ENCODE peak calls at places on chromosomes 12 and 14, in nine cellular contexts. One of them, this sample, is unnamed.

GRCh38 chr12:46371718-46372130 is 849 bp downstream of the SLC38A2 start:
- DNase-seq in naive thymus-derived CD4-positive, alpha-beta T cell: no peak
- DNase-seq in stimulated activated CD8-positive, alpha-beta memory T cell treated with anti-CD3 and anti-CD28 coated beads, Interleukin-7, amount 100 ng/mL, for 4 hours: no peak
- DNase-seq in astrocyte of the spinal cord: peak
- DNase-seq in RWPE1: peak
- DNase-seq in neuronal stem cell: no peak
- DNase-seq in Caki2: peak
- DNase-seq in heart left ventricle: peak
- DNase-seq in hippocampal formation: peak
- DNase-seq in this sample: no peak

GRCh38 chr14:51302319-51303030 is 62.4 kb downstream of the TMX1 start:
- DNase-seq in hippocampal formation: no peak
- DNase-seq in Caki2: peak
- DNase-seq in astrocyte of the spinal cord: peak
- DNase-seq in stimulated activated CD8-positive, alpha-beta memory T cell treated with anti-CD3 and anti-CD28 coated beads, Interleukin-7, amount 100 ng/mL, for 4 hours: no peak
- DNase-seq in neuronal stem cell: no peak
- DNase-seq in naive thymus-derived CD4-positive, alpha-beta T cell: no peak
- DNase-seq in RWPE1: no peak
- DNase-seq in heart left ventricle: no peak
- DNase-seq in this sample: no peak

GRCh38 chr14:34257505-34257904 is 204.5 kb downstream of the SPTSSA start:
- DNase-seq in Caki2: no peak
- DNase-seq in naive thymus-derived CD4-positive, alpha-beta T cell: no peak
- DNase-seq in neuronal stem cell: no peak
- DNase-seq in astrocyte of the spinal cord: no peak
- DNase-seq in stimulated activated CD8-positive, alpha-beta memory T cell treated with anti-CD3 and anti-CD28 coated beads, Interleukin-7, amount 100 ng/mL, for 4 hours: no peak
- DNase-seq in RWPE1: no peak
- DNase-seq in hippocampal formation: no peak
- DNase-seq in heart left ventricle: no peak
- DNase-seq in this sample: no peak

GRCh38 chr14:96204151-96205058 is at the start of gene BDKRB2:
- DNase-seq in neuronal stem cell: peak
- DNase-seq in stimulated activated CD8-positive, alpha-beta memory T cell treated with anti-CD3 and anti-CD28 coated beads, Interleukin-7, amount 100 ng/mL, for 4 hours: no peak
- DNase-seq in heart left ventricle: no peak
- DNase-seq in hippocampal formation: no peak
- DNase-seq in naive thymus-derived CD4-positive, alpha-beta T cell: no peak
- DNase-seq in astrocyte of the spinal cord: peak
- DNase-seq in Caki2: peak
- DNase-seq in RWPE1: peak
- DNase-seq in this sample: peak

GRCh38 chr12:15774819-15775218 is 14.4 kb downstream of the EPS8 start:
- DNase-seq in RWPE1: no peak
- DNase-seq in heart left ventricle: no peak
- DNase-seq in hippocampal formation: no peak
- DNase-seq in astrocyte of the spinal cord: peak
- DNase-seq in neuronal stem cell: no peak
- DNase-seq in stimulated activated CD8-positive, alpha-beta memory T cell treated with anti-CD3 and anti-CD28 coated beads, Interleukin-7, amount 100 ng/mL, for 4 hours: no peak
- DNase-seq in Caki2: no peak
- DNase-seq in naive thymus-derived CD4-positive, alpha-beta T cell: no peak
- DNase-seq in this sample: no peak

GRCh38 chr14:53412819-53413664 is 259.9 kb upstream of the DDHD1 start:
- DNase-seq in neuronal stem cell: no peak
- DNase-seq in RWPE1: peak
- DNase-seq in naive thymus-derived CD4-positive, alpha-beta T cell: no peak
- DNase-seq in astrocyte of the spinal cord: no peak
- DNase-seq in heart left ventricle: no peak
- DNase-seq in hippocampal formation: no peak
- DNase-seq in stimulated activated CD8-positive, alpha-beta memory T cell treated with anti-CD3 and anti-CD28 coated beads, Interleukin-7, amount 100 ng/mL, for 4 hours: no peak
- DNase-seq in Caki2: no peak
- DNase-seq in this sample: no peak

GRCh38 chr12:51009038-51009437 is 17.1 kb downstream of the SLC11A2 start:
- DNase-seq in astrocyte of the spinal cord: peak
- DNase-seq in neuronal stem cell: no peak
- DNase-seq in Caki2: no peak
- DNase-seq in stimulated activated CD8-positive, alpha-beta memory T cell treated with anti-CD3 and anti-CD28 coated beads, Interleukin-7, amount 100 ng/mL, for 4 hours: peak
- DNase-seq in hippocampal formation: peak
- DNase-seq in heart left ventricle: peak
- DNase-seq in RWPE1: no peak
- DNase-seq in naive thymus-derived CD4-positive, alpha-beta T cell: peak
- DNase-seq in this sample: no peak

GRCh38 chr12:68455676-68456345 is 123.6 kb upstream of the MDM1 start:
- DNase-seq in Caki2: no peak
- DNase-seq in astrocyte of the spinal cord: no peak
- DNase-seq in neuronal stem cell: no peak
- DNase-seq in stimulated activated CD8-positive, alpha-beta memory T cell treated with anti-CD3 and anti-CD28 coated beads, Interleukin-7, amount 100 ng/mL, for 4 hours: no peak
- DNase-seq in hippocampal formation: no peak
- DNase-seq in RWPE1: no peak
- DNase-seq in heart left ventricle: no peak
- DNase-seq in naive thymus-derived CD4-positive, alpha-beta T cell: no peak
- DNase-seq in this sample: no peak

GRCh38 chr14:55354500-55354899 is 57.1 kb downstream of the ATG14 start:
- DNase-seq in neuronal stem cell: peak
- DNase-seq in hippocampal formation: peak
- DNase-seq in astrocyte of the spinal cord: peak
- DNase-seq in stimulated activated CD8-positive, alpha-beta memory T cell treated with anti-CD3 and anti-CD28 coated beads, Interleukin-7, amount 100 ng/mL, for 4 hours: peak
- DNase-seq in naive thymus-derived CD4-positive, alpha-beta T cell: peak
- DNase-seq in RWPE1: peak
- DNase-seq in Caki2: peak
- DNase-seq in heart left ventricle: no peak
- DNase-seq in this sample: no peak

GRCh38 chr14:77638738-77639137 is 22.3 kb upstream of the SPTLC2 start:
- DNase-seq in Caki2: no peak
- DNase-seq in heart left ventricle: no peak
- DNase-seq in astrocyte of the spinal cord: peak
- DNase-seq in stimulated activated CD8-positive, alpha-beta memory T cell treated with anti-CD3 and anti-CD28 coated beads, Interleukin-7, amount 100 ng/mL, for 4 hours: no peak
- DNase-seq in neuronal stem cell: no peak
- DNase-seq in RWPE1: peak
- DNase-seq in naive thymus-derived CD4-positive, alpha-beta T cell: no peak
- DNase-seq in hippocampal formation: no peak
- DNase-seq in this sample: peak

GRCh38 chr14:56659964-56660551 is 80.5 kb downstream of the TMEM260 start:
- DNase-seq in heart left ventricle: no peak
- DNase-seq in hippocampal formation: peak
- DNase-seq in naive thymus-derived CD4-positive, alpha-beta T cell: no peak
- DNase-seq in stimulated activated CD8-positive, alpha-beta memory T cell treated with anti-CD3 and anti-CD28 coated beads, Interleukin-7, amount 100 ng/mL, for 4 hours: no peak
- DNase-seq in RWPE1: peak
- DNase-seq in astrocyte of the spinal cord: peak
- DNase-seq in neuronal stem cell: peak
- DNase-seq in Caki2: peak
- DNase-seq in this sample: peak

GRCh38 chr12:101592931-101593330 is 1.8 kb upstream of the MYBPC1 start:
- DNase-seq in heart left ventricle: no peak
- DNase-seq in RWPE1: no peak
- DNase-seq in Caki2: no peak
- DNase-seq in naive thymus-derived CD4-positive, alpha-beta T cell: no peak
- DNase-seq in hippocampal formation: no peak
- DNase-seq in astrocyte of the spinal cord: no peak
- DNase-seq in neuronal stem cell: no peak
- DNase-seq in stimulated activated CD8-positive, alpha-beta memory T cell treated with anti-CD3 and anti-CD28 coated beads, Interleukin-7, amount 100 ng/mL, for 4 hours: no peak
- DNase-seq in this sample: no peak

GRCh38 chr12:88142610-88142991 is 494 bp downstream of the TMTC3 start:
- DNase-seq in neuronal stem cell: no peak
- DNase-seq in heart left ventricle: peak
- DNase-seq in naive thymus-derived CD4-positive, alpha-beta T cell: no peak
- DNase-seq in RWPE1: peak
- DNase-seq in astrocyte of the spinal cord: no peak
- DNase-seq in Caki2: no peak
- DNase-seq in hippocampal formation: no peak
- DNase-seq in stimulated activated CD8-positive, alpha-beta memory T cell treated with anti-CD3 and anti-CD28 coated beads, Interleukin-7, amount 100 ng/mL, for 4 hours: peak
- DNase-seq in this sample: no peak

GRCh38 chr14:72577521-72577920 is 316.4 kb downstream of the DPF3 start:
- DNase-seq in RWPE1: no peak
- DNase-seq in stimulated activated CD8-positive, alpha-beta memory T cell treated with anti-CD3 and anti-CD28 coated beads, Interleukin-7, amount 100 ng/mL, for 4 hours: no peak
- DNase-seq in hippocampal formation: no peak
- DNase-seq in Caki2: no peak
- DNase-seq in heart left ventricle: no peak
- DNase-seq in naive thymus-derived CD4-positive, alpha-beta T cell: no peak
- DNase-seq in neuronal stem cell: no peak
- DNase-seq in astrocyte of the spinal cord: no peak
- DNase-seq in this sample: no peak

GRCh38 chr12:113755098-113755497 is 211.0 kb downstream of the RBM19 start:
- DNase-seq in Caki2: no peak
- DNase-seq in naive thymus-derived CD4-positive, alpha-beta T cell: no peak
- DNase-seq in heart left ventricle: no peak
- DNase-seq in neuronal stem cell: no peak
- DNase-seq in stimulated activated CD8-positive, alpha-beta memory T cell treated with anti-CD3 and anti-CD28 coated beads, Interleukin-7, amount 100 ng/mL, for 4 hours: no peak
- DNase-seq in astrocyte of the spinal cord: no peak
- DNase-seq in RWPE1: no peak
- DNase-seq in hippocampal formation: no peak
- DNase-seq in this sample: no peak

GRCh38 chr14:85534435-85534834 is 4.5 kb downstream of the FLRT2 start:
- DNase-seq in neuronal stem cell: peak
- DNase-seq in RWPE1: peak
- DNase-seq in heart left ventricle: no peak
- DNase-seq in astrocyte of the spinal cord: no peak
- DNase-seq in Caki2: no peak
- DNase-seq in stimulated activated CD8-positive, alpha-beta memory T cell treated with anti-CD3 and anti-CD28 coated beads, Interleukin-7, amount 100 ng/mL, for 4 hours: no peak
- DNase-seq in naive thymus-derived CD4-positive, alpha-beta T cell: no peak
- DNase-seq in hippocampal formation: no peak
- DNase-seq in this sample: no peak

GRCh38 chr14:69887740-69888657 is 8.8 kb downstream of the SMOC1 start:
- DNase-seq in astrocyte of the spinal cord: peak
- DNase-seq in naive thymus-derived CD4-positive, alpha-beta T cell: no peak
- DNase-seq in heart left ventricle: no peak
- DNase-seq in Caki2: no peak
- DNase-seq in stimulated activated CD8-positive, alpha-beta memory T cell treated with anti-CD3 and anti-CD28 coated beads, Interleukin-7, amount 100 ng/mL, for 4 hours: no peak
- DNase-seq in RWPE1: no peak
- DNase-seq in hippocampal formation: no peak
- DNase-seq in neuronal stem cell: no peak
- DNase-seq in this sample: no peak

GRCh38 chr12:121530600-121531355 is 50.0 kb downstream of the KDM2B start:
- DNase-seq in neuronal stem cell: no peak
- DNase-seq in Caki2: peak
- DNase-seq in astrocyte of the spinal cord: peak
- DNase-seq in naive thymus-derived CD4-positive, alpha-beta T cell: peak
- DNase-seq in hippocampal formation: no peak
- DNase-seq in RWPE1: no peak
- DNase-seq in heart left ventricle: peak
- DNase-seq in stimulated activated CD8-positive, alpha-beta memory T cell treated with anti-CD3 and anti-CD28 coated beads, Interleukin-7, amount 100 ng/mL, for 4 hours: peak
- DNase-seq in this sample: peak

GRCh38 chr14:72894623-72895378 is 900 bp upstream of the DPF3 start:
- DNase-seq in naive thymus-derived CD4-positive, alpha-beta T cell: peak
- DNase-seq in astrocyte of the spinal cord: peak
- DNase-seq in neuronal stem cell: peak
- DNase-seq in heart left ventricle: no peak
- DNase-seq in hippocampal formation: no peak
- DNase-seq in RWPE1: peak
- DNase-seq in stimulated activated CD8-positive, alpha-beta memory T cell treated with anti-CD3 and anti-CD28 coated beads, Interleukin-7, amount 100 ng/mL, for 4 hours: no peak
- DNase-seq in Caki2: peak
- DNase-seq in this sample: no peak

GRCh38 chr12:101001669-101002068 is 207.1 kb downstream of the ANO4 start:
- DNase-seq in heart left ventricle: no peak
- DNase-seq in Caki2: no peak
- DNase-seq in naive thymus-derived CD4-positive, alpha-beta T cell: no peak
- DNase-seq in RWPE1: peak
- DNase-seq in hippocampal formation: no peak
- DNase-seq in neuronal stem cell: no peak
- DNase-seq in stimulated activated CD8-positive, alpha-beta memory T cell treated with anti-CD3 and anti-CD28 coated beads, Interleukin-7, amount 100 ng/mL, for 4 hours: no peak
- DNase-seq in astrocyte of the spinal cord: no peak
- DNase-seq in this sample: no peak

GRCh38 chr14:90300649-90301048 is 31.1 kb downstream of the NRDE2 start:
- DNase-seq in Caki2: no peak
- DNase-seq in heart left ventricle: no peak
- DNase-seq in RWPE1: peak
- DNase-seq in stimulated activated CD8-positive, alpha-beta memory T cell treated with anti-CD3 and anti-CD28 coated beads, Interleukin-7, amount 100 ng/mL, for 4 hours: no peak
- DNase-seq in hippocampal formation: no peak
- DNase-seq in neuronal stem cell: no peak
- DNase-seq in naive thymus-derived CD4-positive, alpha-beta T cell: no peak
- DNase-seq in astrocyte of the spinal cord: no peak
- DNase-seq in this sample: no peak

GRCh38 chr14:67187210-67187609 is 2.0 kb upstream of the GARIN2 start:
- DNase-seq in naive thymus-derived CD4-positive, alpha-beta T cell: no peak
- DNase-seq in Caki2: peak
- DNase-seq in RWPE1: peak
- DNase-seq in neuronal stem cell: no peak
- DNase-seq in astrocyte of the spinal cord: peak
- DNase-seq in heart left ventricle: no peak
- DNase-seq in hippocampal formation: no peak
- DNase-seq in stimulated activated CD8-positive, alpha-beta memory T cell treated with anti-CD3 and anti-CD28 coated beads, Interleukin-7, amount 100 ng/mL, for 4 hours: no peak
- DNase-seq in this sample: peak

GRCh38 chr12:15580431-15580830 is 208.8 kb downstream of the EPS8 start:
- DNase-seq in Caki2: no peak
- DNase-seq in naive thymus-derived CD4-positive, alpha-beta T cell: peak
- DNase-seq in RWPE1: no peak
- DNase-seq in heart left ventricle: no peak
- DNase-seq in astrocyte of the spinal cord: no peak
- DNase-seq in stimulated activated CD8-positive, alpha-beta memory T cell treated with anti-CD3 and anti-CD28 coated beads, Interleukin-7, amount 100 ng/mL, for 4 hours: no peak
- DNase-seq in hippocampal formation: no peak
- DNase-seq in neuronal stem cell: no peak
- DNase-seq in this sample: no peak

GRCh38 chr12:13208533-13209278 is 12.2 kb downstream of the EMP1 start:
- DNase-seq in neuronal stem cell: no peak
- DNase-seq in stimulated activated CD8-positive, alpha-beta memory T cell treated with anti-CD3 and anti-CD28 coated beads, Interleukin-7, amount 100 ng/mL, for 4 hours: no peak
- DNase-seq in heart left ventricle: no peak
- DNase-seq in Caki2: no peak
- DNase-seq in astrocyte of the spinal cord: no peak
- DNase-seq in naive thymus-derived CD4-positive, alpha-beta T cell: no peak
- DNase-seq in hippocampal formation: no peak
- DNase-seq in RWPE1: no peak
- DNase-seq in this sample: no peak